ENCODE peak calls at places on chromosomes 5 and 9, in seven cellular contexts. H is neuronal stem cell, U is mesenchymal stem cell, Q is H9, A is IMR-90, O is H1, M is trophoblast cell. W is an unnamed sample.
A peak's percentile ranks its signal among the peaks of the same experiment; 100 is the strongest.

GRCh38 chr5:123914333-123914732 is 402.4 kb downstream of the CSNK1G3 start:
- DNase-seq in H (no peak), U (no peak), Q (no peak), A (no peak), O (no peak), M (no peak), W (no peak)

GRCh38 chr9:37328561-37329227 is 93.8 kb upstream of the GRHPR start:
- DNase-seq in H (no peak), U (no peak), Q (no peak), A (no peak), O (no peak), M (no peak), W (no peak)

GRCh38 chr5:95668728-95669127 is 14.1 kb downstream of the SPATA9 start:
- DNase-seq in H (no peak), U (peak; percentile 87), Q (no peak), A (peak; percentile 68), O (no peak), M (no peak), W (no peak)

GRCh38 chr5:57650360-57651069 is 167.9 kb upstream of the ACTBL2 start:
- DNase-seq in H (no peak), U (peak; percentile 49), Q (peak; percentile 82), A (peak; percentile 53), O (peak; percentile 49), M (peak; percentile 86), W (peak; percentile 95)

GRCh38 chr9:127869310-127870152 is 7.9 kb downstream of the AK1 start:
- DNase-seq in H (peak; percentile 83), U (peak; percentile 83), Q (peak; percentile 93), A (peak; percentile 67), O (peak; percentile 98), M (peak; percentile 97), W (peak; percentile 86)

GRCh38 chr5:141963706-141964105 is 5.2 kb upstream of the RNF14 start:
- DNase-seq in H (no peak), U (no peak), Q (no peak), A (no peak), O (no peak), M (no peak), W (no peak)

GRCh38 chr9:126218726-126219125 is 107.9 kb upstream of the MVB12B start:
- DNase-seq in H (no peak), U (no peak), Q (peak; percentile 10), A (no peak), O (no peak), M (no peak), W (no peak)

GRCh38 chr5:36682499-36682898 is 76.1 kb downstream of the SLC1A3 start:
- DNase-seq in H (no peak), U (no peak), Q (no peak), A (no peak), O (no peak), M (no peak), W (no peak)

GRCh38 chr5:98994636-98995035 is 65.8 kb upstream of the CHD1 start:
- DNase-seq in H (no peak), U (no peak), Q (no peak), A (no peak), O (no peak), M (no peak), W (no peak)

GRCh38 chr5:173768891-173769290 is 119.3 kb upstream of the CPEB4 start:
- DNase-seq in H (no peak), U (no peak), Q (no peak), A (no peak), O (no peak), M (no peak), W (no peak)

GRCh38 chr5:149285153-149285552 is 13.5 kb downstream of the AFAP1L1 start:
- DNase-seq in H (no peak), U (no peak), Q (no peak), A (no peak), O (no peak), M (no peak), W (no peak)

GRCh38 chr5:103394676-103395075 is 136.1 kb downstream of the MACIR start:
- DNase-seq in H (no peak), U (peak; percentile 37), Q (no peak), A (no peak), O (no peak), M (no peak), W (no peak)

GRCh38 chr9:15361737-15362136 is 54.7 kb upstream of the TTC39B start:
- DNase-seq in H (no peak), U (no peak), Q (no peak), A (no peak), O (no peak), M (no peak), W (no peak)

GRCh38 chr5:140116716-140117115 is 2.8 kb downstream of the PURA start:
- DNase-seq in H (no peak), U (no peak), Q (no peak), A (no peak), O (no peak), M (no peak), W (peak; percentile 22)

GRCh38 chr9:72365525-72366256 is 683 bp upstream of the ZFAND5 start:
- DNase-seq in H (no peak), U (peak; percentile 97), Q (peak; percentile 73), A (peak; percentile 87), O (peak; percentile 64), M (peak; percentile 84), W (peak; percentile 90)

GRCh38 chr5:15808577-15808976 is 308.6 kb downstream of the FBXL7 start:
- DNase-seq in H (no peak), U (no peak), Q (no peak), A (no peak), O (no peak), M (no peak), W (no peak)

GRCh38 chr5:176624916-176625315 is 5.4 kb downstream of the SNCB start:
- DNase-seq in H (no peak), U (no peak), Q (no peak), A (no peak), O (no peak), M (no peak), W (no peak)

GRCh38 chr5:172426086-172426485 is 28.2 kb downstream of the SH3PXD2B start:
- DNase-seq in H (no peak), U (no peak), Q (no peak), A (no peak), O (no peak), M (no peak), W (no peak)

GRCh38 chr5:180431932-180432331 is 62.2 kb upstream of the CNOT6 start:
- DNase-seq in H (no peak), U (no peak), Q (no peak), A (no peak), O (no peak), M (no peak), W (no peak)

GRCh38 chr9:108150736-108151135 is 661.2 kb upstream of the KLF4 start:
- DNase-seq in H (no peak), U (peak; percentile 78), Q (no peak), A (peak; percentile 31), O (no peak), M (no peak), W (no peak)

GRCh38 chr9:97412628-97413382 is 909 bp downstream of the TDRD7 start:
- DNase-seq in H (peak; percentile 15), U (peak; percentile 33), Q (no peak), A (peak; percentile 5), O (no peak), M (peak; percentile 12), W (peak; percentile 17)

GRCh38 chr5:37576496-37576895 is 197.4 kb downstream of the WDR70 start:
- DNase-seq in H (no peak), U (no peak), Q (no peak), A (no peak), O (no peak), M (no peak), W (no peak)

GRCh38 chr5:99900302-99900811 is 634.8 kb upstream of the FAM174A start:
- DNase-seq in H (no peak), U (peak; percentile 41), Q (no peak), A (no peak), O (no peak), M (peak; percentile 21), W (no peak)

DNA sequence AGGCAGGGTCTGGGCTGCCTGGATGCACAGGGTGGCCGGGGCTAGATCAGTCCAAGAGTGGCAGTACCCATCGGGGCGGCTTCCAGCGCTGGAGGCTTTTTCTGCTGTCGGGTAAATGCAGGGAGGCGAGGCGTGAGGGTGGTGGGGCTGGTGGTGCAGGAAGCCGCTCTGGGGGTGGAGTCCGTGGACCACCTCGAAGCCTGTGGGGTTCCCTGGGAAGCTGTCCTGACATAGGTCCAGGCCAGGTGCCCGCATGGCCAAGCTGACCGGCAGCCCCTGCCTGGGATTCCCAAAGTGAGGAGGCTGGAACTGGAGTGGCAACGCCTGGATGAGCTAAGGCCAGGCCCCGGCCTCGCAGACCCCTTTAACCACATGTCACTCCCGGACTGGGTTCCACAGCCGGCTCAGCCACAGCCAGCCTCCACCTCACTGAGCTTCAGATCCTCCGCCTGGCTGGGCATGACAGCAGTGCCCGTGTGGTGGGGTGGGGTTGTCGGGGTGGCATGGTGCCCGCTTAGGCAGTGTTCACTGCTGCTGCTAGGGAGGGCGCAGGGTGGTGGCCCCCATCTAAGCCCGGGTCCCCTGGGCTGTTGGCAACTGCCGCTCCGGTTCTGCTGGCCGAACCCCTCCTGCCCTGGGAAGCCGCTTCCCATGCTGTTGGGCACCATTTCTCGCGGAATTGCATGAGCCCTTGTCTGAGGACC is 1.4 kb upstream of the QRFP start:
- DNase-seq in H (no peak), U (no peak), Q (no peak), A (no peak), O (no peak), M (no peak), W (no peak)
- H2BK120ac ChIP-seq in H (no peak overlapping the region), U (no peak overlapping the region), Q (no peak overlapping the region), A (no peak overlapping the region), O (no peak overlapping the region), M (no peak overlapping the region), W (no peak overlapping the region)

GRCh38 chr9:100938507-100938906 is 90.0 kb upstream of the PLPPR1 start:
- DNase-seq in H (no peak), U (no peak), Q (no peak), A (no peak), O (no peak), M (no peak), W (no peak)
- H3K23ac ChIP-seq in H (no peak overlapping the region), U (no peak overlapping the region), Q (no peak overlapping the region), A (no peak overlapping the region), O (no peak overlapping the region), M (no peak overlapping the region), W (no peak overlapping the region)

GRCh38 chr9:102087141-102087540 is 348.7 kb upstream of the GRIN3A start:
- DNase-seq in H (no peak), U (no peak), Q (no peak), A (no peak), O (no peak), M (no peak), W (peak; percentile 2)
- H2BK120ac ChIP-seq in H (no peak overlapping the region), U (no peak overlapping the region), Q (no peak overlapping the region), A (no peak overlapping the region), O (no peak overlapping the region), M (no peak overlapping the region), W (no peak overlapping the region)

GRCh38 chr5:119596046-119596445 is 33.3 kb upstream of the FAM170A start:
- DNase-seq in H (no peak), U (no peak), Q (no peak), A (no peak), O (no peak), M (no peak), W (no peak)

DNA sequence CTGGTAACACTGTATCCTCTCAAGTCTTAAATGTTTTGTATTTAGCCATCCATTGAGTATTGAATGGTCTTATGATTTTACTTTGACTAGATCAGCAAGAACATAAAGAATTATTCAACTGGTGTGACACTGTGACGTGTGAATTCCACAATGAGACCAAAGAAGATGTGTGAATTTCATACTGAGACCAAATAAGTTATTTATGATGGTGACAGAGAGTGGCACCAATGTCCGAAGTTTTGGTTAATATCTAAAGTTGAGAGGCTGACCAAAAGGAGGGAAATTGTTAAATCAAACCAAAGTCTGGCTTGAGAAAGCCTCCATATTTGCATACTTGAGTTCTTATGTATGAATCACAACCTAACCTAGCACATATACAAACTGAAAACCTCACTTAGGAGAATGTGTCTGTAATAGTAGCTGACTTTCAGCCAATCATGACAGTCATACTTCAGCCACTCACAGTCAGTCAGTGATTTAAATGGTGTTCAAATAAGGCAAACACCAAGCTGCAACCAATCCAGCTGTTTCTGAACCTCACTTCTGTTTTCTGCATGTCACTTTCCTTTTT is 31.5 kb upstream of the FAM170A start:
- DNase-seq in H (no peak), U (no peak), Q (no peak), A (no peak), O (no peak), M (no peak), W (no peak)
- H3K23ac ChIP-seq in H (no peak overlapping the region), U (no peak overlapping the region), Q (no peak overlapping the region), A (no peak overlapping the region), O (no peak overlapping the region), M (no peak overlapping the region), W (no peak overlapping the region)